ENCODE peak calls at places on chromosomes 7 and 10, in seven cellular contexts. C, W, J, Q, G, L and X are unnamed samples.

GRCh38 chr7:8065356-8065813 is 96.8 kb downstream of the GLCCI1 start:
- DNase-seq in J (no peak), G (no peak), W (no peak), C (no peak), Q (no peak), L (no peak), X (no peak)

GRCh38 chr10:132575320-132576201 is 38.0 kb downstream of the INPP5A start:
- DNase-seq in J (no peak), W (no peak), L (no peak), C (no peak), G (peak), Q (peak), X (peak)

GRCh38 chr7:12794722-12795302 is 107.4 kb downstream of the ARL4A start:
- DNase-seq in J (no peak), C (no peak), W (no peak), Q (no peak), L (no peak), G (no peak), X (no peak)

GRCh38 chr10:75351637-75352036 is 49.9 kb downstream of the ZNF503 start:
- DNase-seq in W (no peak), Q (no peak), J (no peak), G (no peak), C (no peak), L (no peak), X (no peak)

GRCh38 chr10:6823770-6824169 is 243.7 kb upstream of the PRKCQ start:
- DNase-seq in G (no peak), Q (no peak), L (no peak), C (no peak), W (no peak), J (no peak), X (no peak)

GRCh38 chr7:34240450-34240849 is 335.1 kb downstream of the BMPER start:
- DNase-seq in C (no peak), J (no peak), L (no peak), G (no peak), W (no peak), Q (no peak), X (no peak)

GRCh38 chr7:1956611-1957470 is 275.9 kb downstream of the MAD1L1 start:
- DNase-seq in W (no peak), C (no peak), J (no peak), G (no peak), Q (no peak), L (no peak), X (no peak)

GRCh38 chr10:10911471-10911921 is 106.2 kb upstream of the CELF2 start:
- DNase-seq in W (no peak), J (peak), Q (peak), L (peak), G (peak), C (peak), X (peak)

GRCh38 chr7:44087914-44088838 is 5.8 kb upstream of the POLM start:
- DNase-seq in C (peak), L (no peak), W (no peak), J (no peak), Q (no peak), G (peak), X (no peak)

GRCh38 chr7:108245523-108246226 is 115.5 kb upstream of the LAMB4 start:
- DNase-seq in C (no peak), J (no peak), Q (no peak), L (no peak), G (no peak), W (no peak), X (no peak)

GRCh38 chr10:94112321-94112720 is 118.6 kb downstream of the PLCE1 start:
- DNase-seq in G (no peak), L (no peak), Q (no peak), C (no peak), J (no peak), W (no peak), X (no peak)

GRCh38 chr7:156459067-156459466 is 181.5 kb upstream of the RNF32 start:
- DNase-seq in Q (no peak), J (no peak), L (no peak), W (no peak), G (no peak), C (no peak), X (no peak)

GRCh38 chr10:113252650-113253560 is 299.9 kb upstream of the HABP2 start:
- DNase-seq in J (no peak), L (no peak), G (no peak), C (no peak), W (no peak), Q (no peak), X (no peak)

GRCh38 chr7:134873253-134873652 is 93.8 kb downstream of the CALD1 start:
- DNase-seq in G (no peak), Q (peak), C (no peak), W (no peak), L (no peak), J (no peak), X (no peak)

GRCh38 chr10:50395279-50395678 is 144.0 kb upstream of the ASAH2 start:
- DNase-seq in L (no peak), G (no peak), C (no peak), J (no peak), Q (no peak), W (no peak), X (peak)

GRCh38 chr7:2567663-2568238 is 9.0 kb downstream of the IQCE start:
- DNase-seq in Q (no peak), J (no peak), W (no peak), C (peak), L (no peak), G (no peak), X (no peak)

GRCh38 chr7:103936558-103936957 is 52.9 kb downstream of the RELN start:
- DNase-seq in J (no peak), W (no peak), L (no peak), G (no peak), C (no peak), Q (no peak), X (no peak)

GRCh38 chr7:105130048-105130447 is 116.0 kb downstream of the KMT2E start:
- DNase-seq in G (no peak), W (no peak), C (no peak), J (no peak), Q (no peak), L (no peak), X (no peak)

GRCh38 chr7:35725280-35725680 is 30.3 kb upstream of the HERPUD2 start:
- DNase-seq in L (no peak), W (no peak), Q (no peak), J (peak), G (no peak), C (no peak), X (no peak)

GRCh38 chr10:42988069-42988468 is 88.8 kb upstream of the RET start:
- DNase-seq in L (no peak), G (no peak), J (no peak), Q (no peak), W (no peak), C (no peak), X (no peak)

GRCh38 chr7:12674053-12674452 is 13.4 kb upstream of the ARL4A start:
- DNase-seq in C (no peak), G (no peak), W (no peak), Q (no peak), J (no peak), L (no peak), X (no peak)

GRCh38 chr7:92717601-92717981 is 118.8 kb downstream of the CDK6 start:
- DNase-seq in Q (no peak), L (no peak), C (no peak), G (no peak), J (no peak), W (no peak), X (peak)

GRCh38 chr10:118106426-118106825 is 59.7 kb upstream of the RAB11FIP2 start:
- DNase-seq in C (no peak), L (no peak), W (peak), G (no peak), J (no peak), Q (peak), X (no peak)

GRCh38 chr7:102991540-102992214 is 78.9 kb downstream of the LRRC17 start:
- DNase-seq in G (no peak), Q (peak), W (peak), J (peak), C (no peak), L (no peak), X (peak)

GRCh38 chr10:129612481-129613109 is 145.6 kb downstream of the MGMT start:
- DNase-seq in W (no peak), L (no peak), Q (no peak), C (no peak), J (no peak), G (no peak), X (no peak)

GRCh38 chr10:131972474-131973071 is 9.2 kb downstream of the BNIP3 start:
- DNase-seq in C (peak), W (no peak), L (no peak), Q (peak), J (peak), G (peak), X (no peak)

DNA sequence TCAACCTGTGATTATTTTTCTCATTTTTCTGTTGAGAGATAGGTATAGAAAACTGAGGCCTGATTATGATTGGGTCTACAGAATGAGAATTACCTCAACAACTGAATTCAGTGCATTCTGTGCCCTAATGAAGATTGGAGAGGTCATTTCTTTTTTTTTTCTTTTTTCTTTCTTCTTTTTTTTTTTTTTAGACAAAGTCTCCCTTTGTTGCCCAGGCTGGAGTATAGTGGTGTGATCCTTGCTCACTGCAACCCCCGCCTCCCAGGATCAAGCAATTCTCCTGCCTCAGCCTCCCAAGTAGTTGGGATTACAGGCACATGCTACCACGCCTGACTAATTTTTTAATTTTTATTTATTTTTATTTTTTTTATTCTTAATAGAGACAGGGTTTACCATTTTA is 95.0 kb upstream of the ARMC3 start:
- DNase-seq in J (no peak), C (no peak), L (no peak), Q (no peak), G (no peak), W (no peak), X (no peak)
- H3K27ac ChIP-seq in J (no peak), C (no peak), L (no peak), Q (no peak), G (no peak), W (no peak), X (no peak)

GRCh38 chr7:77823787-77824186 is 25.2 kb downstream of the PHTF2 start:
- DNase-seq in Q (no peak), C (no peak), L (no peak), G (no peak), J (no peak), W (no peak), X (no peak)
- H3K27ac ChIP-seq in Q (no peak), C (peak), L (no peak), G (no peak), J (no peak), W (no peak), X (no peak)

GRCh38 chr10:79082631-79083581 is 14.1 kb downstream of the ZMIZ1 start:
- DNase-seq in G (no peak), C (no peak), J (no peak), W (no peak), L (no peak), Q (peak), X (no peak)
- H3K27ac ChIP-seq in G (peak), C (peak), J (peak), W (no peak), L (no peak), Q (peak), X (no peak)

DNA sequence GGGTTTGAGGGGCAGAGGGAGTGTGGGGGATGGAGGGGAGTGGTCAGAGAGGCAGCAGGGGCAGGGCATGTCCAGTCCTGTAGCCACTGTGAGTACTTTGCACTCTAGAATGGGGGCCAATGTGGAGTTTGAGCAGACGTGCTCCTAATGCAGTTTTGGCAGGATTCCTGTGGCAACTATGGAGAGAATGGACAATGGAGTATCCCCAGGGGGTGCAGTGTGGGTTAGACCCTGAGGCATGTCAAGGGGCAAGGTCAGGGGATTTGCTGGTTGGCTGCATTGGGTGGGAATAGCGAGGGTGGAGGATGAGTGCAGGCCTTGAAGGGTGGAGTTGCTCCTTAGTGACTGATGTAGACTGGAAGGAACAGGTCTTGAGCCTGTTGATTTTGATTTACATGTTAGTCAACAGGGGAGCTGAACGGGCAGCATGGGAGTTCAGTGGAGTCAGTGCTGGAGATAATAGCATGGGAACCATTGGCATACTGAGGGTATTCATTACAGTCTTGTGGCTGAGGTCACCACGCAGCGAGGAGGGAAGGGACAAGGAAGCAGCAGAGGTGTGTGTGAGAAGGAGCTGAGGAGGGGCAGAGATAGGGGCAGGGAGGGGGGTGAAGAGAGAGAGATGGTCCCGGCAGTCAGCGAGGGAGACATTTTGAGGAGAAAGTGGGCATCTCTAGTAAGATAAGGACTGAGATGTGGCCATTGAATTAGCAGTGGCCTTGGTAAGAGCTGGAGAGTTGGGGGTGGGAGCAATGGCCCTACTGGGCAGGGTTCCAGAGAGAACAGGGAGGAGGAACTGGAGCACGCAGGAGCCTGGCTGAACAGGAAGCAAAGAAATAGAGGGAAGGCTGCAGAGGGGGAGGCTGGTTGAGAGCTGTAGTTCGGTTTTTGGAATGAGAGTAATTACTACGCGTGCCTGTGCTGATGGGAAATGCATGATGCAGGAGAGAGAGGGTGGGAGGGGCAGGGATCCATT is 112.7 kb downstream of the CCNY start:
- DNase-seq in G (no peak), J (no peak), C (no peak), L (no peak), Q (peak), W (no peak), X (no peak)
- H3K27ac ChIP-seq in G (peak), J (peak), C (peak), L (no peak), Q (peak), W (peak), X (peak)

GRCh38 chr10:76428541-76429330 is 997.3 kb downstream of the LRMDA start:
- DNase-seq in Q (peak), C (no peak), J (no peak), G (no peak), L (no peak), W (no peak), X (peak)
- H3K27ac ChIP-seq in Q (no peak), C (peak), J (peak), G (peak), L (no peak), W (no peak), X (no peak)

GRCh38 chr7:30450983-30451497 is 27.5 kb downstream of the NOD1 start:
- DNase-seq in Q (no peak), C (no peak), W (no peak), L (no peak), J (no peak), G (no peak), X (no peak)
- H3K27ac ChIP-seq in Q (no peak), C (no peak), W (no peak), L (no peak), J (no peak), G (no peak), X (no peak)